ENCODE peak calls at places on chromosomes 12 and 14, in nine cellular contexts. Z, D, T, G, E, B, A, J and Y are unnamed samples.

GRCh38 chr14:22556021-22556989 is 32.7 kb downstream of the DAD1 start:
- DNase-seq in G (no peak), A (no peak), D (peak), Z (peak), J (peak), E (peak), T (peak), B (peak), Y (no peak)

GRCh38 chr12:111248221-111248620 is 120.7 kb downstream of the PHETA1 start:
- DNase-seq in T (no peak), E (no peak), J (no peak), A (no peak), Z (no peak), G (no peak), D (no peak), B (peak), Y (no peak)

GRCh38 chr12:30753233-30753632 is 1.5 kb downstream of the CAPRIN2 start:
- DNase-seq in T (no peak), B (peak), E (no peak), J (no peak), D (peak), G (no peak), A (no peak), Z (no peak), Y (no peak)

GRCh38 chr12:131452444-131452860 is 258.4 kb upstream of the SFSWAP start:
- DNase-seq in Z (no peak), E (no peak), B (no peak), A (no peak), D (peak), T (no peak), J (peak), G (no peak), Y (no peak)

GRCh38 chr12:28827841-28828240 is 321.2 kb upstream of the FAR2 start:
- DNase-seq in Z (no peak), G (no peak), J (no peak), D (no peak), A (no peak), B (no peak), T (no peak), E (no peak), Y (no peak)

GRCh38 chr14:60805881-60806569 is 71.5 kb downstream of the MNAT1 start:
- DNase-seq in D (no peak), T (no peak), B (peak), J (no peak), A (no peak), E (no peak), G (no peak), Z (no peak), Y (peak)

GRCh38 chr14:58171090-58171489 is 19.1 kb upstream of the ARMH4 start:
- DNase-seq in T (no peak), G (peak), B (peak), D (peak), Z (peak), E (peak), A (peak), J (peak), Y (peak)

GRCh38 chr14:91350813-91351507 is 66.7 kb downstream of the CCDC88C start:
- DNase-seq in D (peak), E (no peak), G (no peak), A (no peak), Z (peak), J (no peak), B (no peak), T (no peak), Y (no peak)

GRCh38 chr12:98791406-98791805 is 146.3 kb downstream of the APAF1 start:
- DNase-seq in G (no peak), E (no peak), T (no peak), Z (no peak), D (no peak), A (no peak), J (no peak), B (no peak), Y (no peak)

GRCh38 chr12:94714378-94714777 is 64.0 kb upstream of the TMCC3 start:
- DNase-seq in T (no peak), E (no peak), G (no peak), D (no peak), A (no peak), Z (no peak), J (no peak), B (peak), Y (no peak)

GRCh38 chr14:25680934-25681333 is 631.0 kb upstream of the STXBP6 start:
- DNase-seq in E (no peak), T (no peak), Z (no peak), D (no peak), A (no peak), B (no peak), J (no peak), G (no peak), Y (no peak)

GRCh38 chr14:35384386-35385041 is 20.0 kb downstream of the NFKBIA start:
- DNase-seq in D (no peak), A (no peak), J (peak), Z (no peak), E (peak), B (peak), G (no peak), T (no peak), Y (peak)

GRCh38 chr12:6215120-6215807 is 15.1 kb downstream of the CD9 start:
- DNase-seq in J (no peak), Z (no peak), G (no peak), E (no peak), A (no peak), B (no peak), D (no peak), T (no peak), Y (peak)

GRCh38 chr12:74689071-74689655 is 151.5 kb downstream of the ATXN7L3B start:
- DNase-seq in T (no peak), G (no peak), E (no peak), D (no peak), Z (no peak), J (no peak), B (peak), A (peak), Y (peak)

GRCh38 chr14:63632932-63633514 is 8.6 kb downstream of the WDR89 start:
- DNase-seq in T (no peak), Z (no peak), D (no peak), J (no peak), B (peak), E (no peak), G (no peak), A (peak), Y (peak)

GRCh38 chr14:103527408-103528157 is 1.4 kb upstream of the TRMT61A start:
- DNase-seq in A (no peak), B (peak), Z (no peak), T (no peak), G (no peak), E (no peak), J (no peak), D (peak), Y (no peak)

GRCh38 chr14:55781046-55781445 is 201.0 kb downstream of the KTN1 start:
- DNase-seq in Z (no peak), D (no peak), T (no peak), A (no peak), B (peak), E (no peak), J (no peak), G (no peak), Y (no peak)

GRCh38 chr14:23177181-23177580 is 6.3 kb downstream of the SLC7A8 start:
- DNase-seq in G (no peak), E (no peak), A (no peak), D (no peak), B (no peak), J (peak), Z (no peak), T (no peak), Y (no peak)

GRCh38 chr14:99790201-99790977 is 2.8 kb upstream of the EML1 start:
- DNase-seq in Z (no peak), A (peak), D (no peak), E (no peak), B (no peak), T (no peak), J (no peak), G (no peak), Y (peak)

GRCh38 chr12:75786071-75786470 is 245.5 kb downstream of the PHLDA1 start:
- DNase-seq in G (no peak), J (no peak), T (no peak), D (no peak), E (no peak), A (no peak), B (no peak), Z (no peak), Y (no peak)

GRCh38 chr12:120598674-120599463 is 17.7 kb upstream of the POP5 start:
- DNase-seq in A (no peak), D (no peak), T (no peak), G (no peak), Z (no peak), B (peak), E (no peak), J (no peak), Y (peak)

GRCh38 chr12:14384783-14385638 is 19.5 kb downstream of the ATF7IP start:
- DNase-seq in J (peak), D (peak), B (peak), E (peak), Z (no peak), A (peak), G (peak), T (peak), Y (peak)

GRCh38 chr14:59847711-59848110 is 22.9 kb downstream of the RTN1 start:
- DNase-seq in J (no peak), D (no peak), T (no peak), A (peak), E (no peak), G (no peak), Z (no peak), B (no peak), Y (no peak)

GRCh38 chr12:68106160-68106559 is 53.4 kb downstream of the IFNG start:
- DNase-seq in D (no peak), J (no peak), Z (no peak), G (no peak), A (no peak), T (no peak), E (no peak), B (peak), Y (no peak)

GRCh38 chr12:56411781-56412639 is 37.2 kb downstream of the TIMELESS start:
- DNase-seq in Z (no peak), A (no peak), J (no peak), G (no peak), B (no peak), T (no peak), E (no peak), D (no peak), Y (no peak)

GRCh38 chr14:77145975-77146740 is 4.6 kb upstream of the ZDHHC22 start:
- DNase-seq in D (no peak), B (no peak), Z (no peak), A (no peak), G (no peak), T (no peak), E (no peak), J (no peak), Y (no peak)

GRCh38 chr14:39339003-39339402 is 93.2 kb downstream of the FBXO33 start:
- DNase-seq in D (no peak), G (no peak), Z (no peak), B (no peak), T (no peak), A (peak), J (no peak), E (no peak), Y (no peak)

GRCh38 chr12:53652366-53652765 is 23.5 kb downstream of the ATP5MC2 start:
- DNase-seq in A (no peak), T (no peak), J (no peak), E (no peak), Z (no peak), G (no peak), B (peak), D (no peak), Y (no peak)

GRCh38 chr12:122081108-122081696 is 2.6 kb downstream of the MLXIP start:
- DNase-seq in A (no peak), J (peak), G (no peak), T (no peak), Z (no peak), E (no peak), D (no peak), B (peak), Y (peak)

GRCh38 chr12:130446846-130447654 is 109.4 kb downstream of the PIWIL1 start:
- DNase-seq in D (no peak), G (no peak), J (no peak), B (no peak), A (no peak), E (no peak), T (no peak), Z (no peak), Y (no peak)